ENCODE peak calls at places on chromosomes 7 and 10, in nine cellular contexts. L is breast epithelium, R is left ventricle myocardium inferior, K is coronary artery, S is DND-41, G is AG04450, J is chondrocyte, X is epithelial cell of esophagus, Q is IMR-90. V is an unnamed sample.
A peak's percentile ranks its signal among the peaks of the same experiment; 100 is the strongest.

GRCh38 chr10:137031-137430 is 1.8 kb downstream of the ZMYND11 start:
- DNase-seq in X (peak; percentile 40), Q (peak; percentile 7), K (no peak), J (no peak), S (peak; percentile 61), L (no peak), R (no peak), G (no peak), V (no peak)

GRCh38 chr10:84478155-84478554 is 149.8 kb downstream of the CCSER2 start:
- DNase-seq in R (no peak), G (no peak), J (no peak), K (no peak), X (peak; percentile 71), Q (peak; percentile 33), S (no peak), L (no peak), V (no peak)

GRCh38 chr10:35210961-35211360 is 84.3 kb downstream of the CREM start:
- DNase-seq in J (no peak), R (no peak), L (no peak), G (no peak), S (no peak), Q (no peak), K (no peak), X (no peak), V (no peak)

GRCh38 chr7:93910076-93910994 is 4.0 kb downstream of the GNGT1 start:
- DNase-seq in X (no peak), G (peak; percentile 27), L (no peak), Q (peak; percentile 84), J (no peak), K (no peak), R (no peak), S (no peak), V (no peak)

GRCh38 chr10:35195361-35196306 is 69.0 kb downstream of the CREM start:
- DNase-seq in K (peak; percentile 83), G (peak; percentile 89), S (peak; percentile 70), X (peak; percentile 88), J (no peak), R (peak; percentile 41), Q (peak; percentile 99), L (peak; percentile 60), V (no peak)

GRCh38 chr7:94395141-94396041 is 696 bp downstream of the COL1A2 start:
- DNase-seq in L (no peak), G (peak; percentile 64), R (no peak), K (no peak), S (peak; percentile 21), X (peak; percentile 88), J (no peak), Q (peak; percentile 90), V (no peak)

GRCh38 chr7:124489925-124490324 is 275.7 kb downstream of the GPR37 start:
- DNase-seq in Q (no peak), S (no peak), R (no peak), X (no peak), J (no peak), L (no peak), K (no peak), G (no peak), V (no peak)

GRCh38 chr10:44132361-44133289 is 252.3 kb downstream of the CXCL12 start:
- DNase-seq in J (no peak), X (no peak), R (peak; percentile 31), Q (no peak), G (no peak), K (no peak), S (no peak), L (no peak), V (no peak)

GRCh38 chr7:6279937-6280336 is 7.5 kb upstream of the CYTH3 start:
- DNase-seq in G (no peak), X (no peak), S (no peak), L (no peak), Q (no peak), J (no peak), K (no peak), R (no peak), V (no peak)

GRCh38 chr7:132430863-132431822 is 145.1 kb downstream of the PLXNA4 start:
- DNase-seq in G (peak; percentile 43), Q (peak; percentile 72), R (no peak), X (no peak), K (no peak), L (no peak), S (peak; percentile 35), J (no peak), V (no peak)

GRCh38 chr10:16904619-16905018 is 87.4 kb upstream of the RSU1 start:
- DNase-seq in R (no peak), J (no peak), S (no peak), L (no peak), Q (peak; percentile 64), K (no peak), G (peak; percentile 8), X (no peak), V (no peak)

GRCh38 chr10:3786295-3786981 is 1.4 kb upstream of the KLF6 start:
- DNase-seq in R (no peak), Q (peak; percentile 42), X (peak; percentile 88), S (peak; percentile 32), G (no peak), K (peak; percentile 77), J (no peak), L (peak; percentile 60), V (no peak)

DNA sequence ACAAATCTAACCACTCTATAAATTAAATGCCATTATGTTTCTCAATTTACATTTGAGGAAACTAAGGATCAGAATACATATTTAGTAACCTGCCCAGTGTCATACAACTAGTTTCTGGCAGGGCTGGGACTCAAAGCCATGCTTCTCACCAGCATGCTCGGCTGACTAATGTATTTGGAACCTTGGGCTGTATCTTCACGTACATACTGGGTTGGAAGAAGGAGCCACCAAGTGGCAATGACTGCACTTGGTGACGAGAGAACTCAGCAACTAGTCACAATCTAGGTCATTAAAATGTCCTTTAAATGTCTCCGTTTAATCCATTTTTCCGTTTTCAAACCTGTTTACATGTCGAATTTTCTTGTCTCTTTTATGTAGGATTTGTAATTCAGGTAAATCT is 42.9 kb downstream of the CHRM2 start:
- DNase-seq in Q (peak; percentile 65), L (no peak), K (no peak), J (no peak), X (peak; percentile 40), S (no peak), G (no peak), R (no peak), V (no peak)
- TF ChIP-seq CTCF in Q (peak; percentile 12), L (no peak), K (no peak), J (peak; percentile 23), X (no peak), S (no peak), G (no peak), R (peak; percentile 9), V (no peak)

GRCh38 chr10:21022821-21023220 is 125.7 kb upstream of the NEBL start:
- DNase-seq in S (no peak), L (no peak), X (peak; percentile 76), K (no peak), G (no peak), Q (no peak), J (no peak), R (no peak), V (no peak)

GRCh38 chr10:21021231-21021630 is 124.1 kb upstream of the NEBL start:
- DNase-seq in G (no peak), K (no peak), L (no peak), J (no peak), X (no peak), Q (no peak), R (no peak), S (no peak), V (no peak)

GRCh38 chr10:21021843-21022594 is 124.9 kb upstream of the NEBL start:
- DNase-seq in L (no peak), J (no peak), Q (no peak), K (no peak), G (no peak), R (no peak), X (no peak), S (no peak), V (no peak)

GRCh38 chr10:21015838-21016237 is 118.7 kb upstream of the NEBL start:
- DNase-seq in Q (no peak), S (no peak), K (no peak), R (no peak), J (no peak), G (no peak), L (no peak), X (no peak), V (no peak)

DNA sequence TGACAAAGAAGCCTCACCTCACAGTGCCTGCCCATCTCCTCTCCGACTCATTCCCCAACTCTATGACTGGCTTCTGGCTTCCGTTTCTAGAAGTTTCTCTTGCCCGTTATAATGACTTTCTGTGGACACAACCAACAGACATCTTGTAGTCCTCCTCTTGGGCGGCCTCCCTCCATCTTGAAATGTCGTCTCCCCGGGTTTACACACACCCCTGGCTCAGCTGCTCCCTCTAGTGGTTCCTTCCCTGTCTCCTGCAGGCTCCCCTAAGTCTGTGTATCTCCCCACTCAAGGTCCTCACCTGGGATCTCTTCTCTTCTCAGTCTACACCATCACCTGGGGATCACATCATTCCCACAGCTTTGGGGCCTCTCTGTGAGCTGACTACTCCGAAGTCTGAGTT is 123.4 kb upstream of the NEBL start:
- DNase-seq in L (no peak), J (no peak), K (no peak), X (peak; percentile 13), Q (no peak), S (peak; percentile 31), R (no peak), G (no peak), V (no peak)
- TF ChIP-seq CTCF in L (no peak), J (peak; percentile 54), K (no peak), X (peak; percentile 34), Q (no peak), S (peak; percentile 56), R (peak; percentile 44), G (no peak), V (peak; percentile 34)

GRCh38 chr10:12849351-12850181 is 151.9 kb downstream of the CCDC3 start:
- DNase-seq in S (no peak), J (no peak), Q (no peak), G (no peak), R (no peak), K (no peak), L (peak; percentile 44), X (peak; percentile 89), V (no peak)

GRCh38 chr10:12848439-12849173 is 152.9 kb downstream of the CCDC3 start:
- DNase-seq in Q (no peak), K (no peak), X (no peak), J (no peak), L (no peak), G (no peak), R (no peak), S (no peak), V (no peak)

GRCh38 chr10:12846718-12847117 is 154.8 kb downstream of the CCDC3 start:
- DNase-seq in J (no peak), R (no peak), X (no peak), G (no peak), Q (peak; percentile 17), S (no peak), L (no peak), K (no peak), V (no peak)

GRCh38 chr10:12844796-12845524 is 156.6 kb downstream of the CCDC3 start:
- DNase-seq in G (peak; percentile 55), S (no peak), L (peak; percentile 26), K (no peak), R (no peak), Q (peak; percentile 91), X (peak; percentile 63), J (no peak), V (no peak)

GRCh38 chr10:12847361-12847975 is 154.0 kb downstream of the CCDC3 start:
- DNase-seq in Q (no peak), L (no peak), J (no peak), G (no peak), X (no peak), S (peak; percentile 25), R (no peak), K (no peak), V (no peak)
- TF ChIP-seq CTCF in Q (peak; percentile 19), L (no peak), J (peak; percentile 62), G (peak; percentile 26), X (no peak), S (peak; percentile 61), R (no peak), K (no peak), V (peak; percentile 35)

GRCh38 chr10:2619472-2619871 is 447.9 kb upstream of the PFKP start:
- DNase-seq in S (peak; percentile 60), G (no peak), K (no peak), L (no peak), J (no peak), X (no peak), Q (no peak), R (no peak), V (no peak)
- TF ChIP-seq CTCF in S (peak; percentile 81), G (peak; percentile 16), K (no peak), L (no peak), J (peak; percentile 80), X (no peak), Q (no peak), R (no peak), V (peak; percentile 65)

V was measured in osteocyte.